ENCODE peak calls at places on chromosomes 2 and 18, in ten cellular contexts. K, B, Y, H, J, O, A, C, I and F are unnamed samples.
A peak's percentile ranks its signal among the peaks of the same experiment; 100 is the strongest.

GRCh38 chr2:223383315-223383714 is 218.8 kb downstream of the SCG2 start:
- DNase-seq in O (no peak), I (no peak), A (peak; percentile 4), J (no peak), Y (no peak), H (peak; percentile 38), K (no peak), B (no peak), C (no peak), F (no peak)

GRCh38 chr18:77178559-77178958 is 46.0 kb upstream of the MBP start:
- DNase-seq in A (no peak), I (no peak), J (no peak), C (peak; percentile 40), B (no peak), O (no peak), K (no peak), Y (peak; percentile 46), H (no peak), F (no peak)

GRCh38 chr2:156077041-156077735 is 255.3 kb downstream of the NR4A2 start:
- DNase-seq in B (no peak), O (no peak), C (peak; percentile 75), H (no peak), Y (no peak), J (no peak), K (no peak), I (peak; percentile 59), A (no peak), F (no peak)

GRCh38 chr2:8541223-8541622 is 140.6 kb upstream of the ID2 start:
- DNase-seq in K (peak; percentile 20), C (no peak), I (no peak), H (no peak), Y (no peak), B (no peak), A (no peak), O (no peak), J (no peak), F (no peak)

GRCh38 chr18:70334728-70335329 is 46.0 kb downstream of the SOCS6 start:
- DNase-seq in B (no peak), O (no peak), I (peak; percentile 76), Y (no peak), J (no peak), H (peak; percentile 12), C (peak; percentile 91), K (no peak), A (no peak), F (no peak)

GRCh38 chr2:149006883-149007543 is 31.5 kb upstream of the LYPD6B start:
- DNase-seq in J (no peak), K (no peak), H (no peak), C (peak; percentile 78), A (no peak), Y (no peak), I (peak; percentile 66), O (no peak), B (no peak), F (no peak)

GRCh38 chr18:76384861-76385680 is 110.0 kb downstream of the ZNF516 start:
- DNase-seq in K (peak; percentile 39), O (no peak), C (no peak), A (no peak), H (no peak), J (no peak), Y (no peak), B (no peak), I (no peak), F (no peak)

GRCh38 chr2:190214434-190215194 is 105.0 kb downstream of the HIBCH start:
- DNase-seq in I (no peak), H (no peak), B (no peak), C (no peak), A (no peak), J (no peak), O (no peak), K (no peak), Y (no peak), F (no peak)

GRCh38 chr2:29066989-29067605 is 7.2 kb downstream of the PCARE start:
- DNase-seq in C (peak; percentile 95), I (peak; percentile 83), A (no peak), O (no peak), J (no peak), H (no peak), Y (no peak), K (peak; percentile 31), B (no peak), F (no peak)

GRCh38 chr18:60064271-60064670 is 164.5 kb downstream of the PMAIP1 start:
- DNase-seq in O (no peak), A (no peak), B (no peak), C (peak; percentile 83), K (no peak), J (no peak), I (peak; percentile 62), H (peak; percentile 53), Y (no peak), F (no peak)

GRCh38 chr2:237961637-237962036 is 5.2 kb upstream of the UBE2F start:
- DNase-seq in B (no peak), I (no peak), Y (no peak), J (no peak), H (no peak), A (no peak), C (no peak), K (no peak), O (no peak), F (no peak)

GRCh38 chr2:224155371-224155770 is 116.3 kb upstream of the SERPINE2 start:
- DNase-seq in A (no peak), O (no peak), B (no peak), H (no peak), K (no peak), C (no peak), Y (no peak), I (no peak), J (no peak), F (no peak)

DNA sequence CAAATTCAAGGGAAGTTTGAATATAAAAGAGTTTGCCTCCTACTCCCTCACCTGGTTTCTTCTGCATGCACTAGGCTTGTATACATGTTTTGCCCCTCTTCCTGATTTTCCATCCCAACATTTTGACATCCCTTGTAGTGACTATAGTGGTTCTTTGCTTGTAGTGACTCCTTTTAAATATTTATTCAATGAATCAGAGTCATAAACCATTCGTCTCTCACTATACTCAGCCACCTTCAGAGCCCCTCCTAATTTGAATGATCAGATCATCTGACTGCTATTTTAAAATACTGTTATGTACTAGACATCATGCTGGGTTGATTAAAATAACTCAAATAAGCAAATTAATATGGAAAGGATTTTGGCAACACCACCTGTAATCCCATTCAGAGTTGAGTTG is 492.1 kb upstream of the PIK3C3 start:
- DNase-seq in A (no peak), J (no peak), I (no peak), O (no peak), Y (no peak), H (no peak), C (peak; percentile 15), B (no peak), K (no peak), F (no peak)
- TF ChIP-seq CTCF in A (no peak), J (no peak), I (no peak), O (no peak), Y (no peak), H (no peak), C (no peak), B (no peak), K (no peak), F (no peak)

GRCh38 chr2:107648781-107649413 is 177.8 kb upstream of the RGPD4 start:
- DNase-seq in B (no peak), A (no peak), C (no peak), J (no peak), H (no peak), K (peak; percentile 63), I (no peak), O (no peak), Y (no peak), F (no peak)
- TF ChIP-seq CTCF in B (no peak), A (no peak), C (peak; percentile 9), J (no peak), H (no peak), K (peak; percentile 60), I (no peak), O (no peak), Y (no peak), F (no peak)

GRCh38 chr2:111134082-111134481 is 13.4 kb downstream of the BCL2L11 start:
- DNase-seq in J (no peak), C (no peak), I (no peak), O (no peak), A (no peak), Y (no peak), B (no peak), K (no peak), H (no peak), F (no peak)
- TF ChIP-seq CTCF in J (no peak), C (no peak), I (peak; percentile 9), O (no peak), A (no peak), Y (no peak), B (peak; percentile 10), K (peak; percentile 57), H (peak; percentile 70), F (peak; percentile 35)

DNA sequence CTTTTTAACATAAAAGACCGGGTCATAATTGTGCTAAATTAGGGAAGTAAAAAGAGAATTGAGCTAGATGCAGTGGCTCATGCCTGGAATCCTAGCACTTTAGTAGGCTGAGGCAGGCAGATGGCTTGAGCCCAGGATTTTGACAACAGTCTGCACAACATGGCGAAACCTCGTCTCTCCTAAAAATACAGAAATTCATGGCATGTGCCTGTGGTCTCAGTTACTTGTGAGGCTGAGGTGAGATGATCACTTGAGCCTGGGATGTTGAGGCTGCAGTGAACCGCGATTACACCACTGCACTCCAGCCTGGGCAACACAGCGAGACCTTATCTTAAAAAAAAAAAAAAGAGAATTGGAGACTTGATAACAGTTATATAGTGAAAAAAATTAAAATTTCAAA is 104.1 kb upstream of the TTC27 start:
- DNase-seq in Y (no peak), J (no peak), H (no peak), C (no peak), A (no peak), O (no peak), B (no peak), K (no peak), I (no peak), F (no peak)
- TF ChIP-seq CTCF in Y (no peak), J (no peak), H (no peak), C (no peak), A (no peak), O (no peak), B (no peak), K (no peak), I (no peak), F (no peak)

GRCh38 chr2:187500585-187501359 is 52.7 kb upstream of the CALCRL start:
- DNase-seq in O (no peak), C (peak; percentile 28), K (peak; percentile 73), Y (no peak), B (no peak), I (no peak), H (peak; percentile 55), J (no peak), A (no peak), F (no peak)
- TF ChIP-seq CTCF in O (no peak), C (no peak), K (peak; percentile 76), Y (no peak), B (peak; percentile 34), I (peak; percentile 24), H (peak; percentile 72), J (no peak), A (peak; percentile 29), F (peak; percentile 48)

DNA sequence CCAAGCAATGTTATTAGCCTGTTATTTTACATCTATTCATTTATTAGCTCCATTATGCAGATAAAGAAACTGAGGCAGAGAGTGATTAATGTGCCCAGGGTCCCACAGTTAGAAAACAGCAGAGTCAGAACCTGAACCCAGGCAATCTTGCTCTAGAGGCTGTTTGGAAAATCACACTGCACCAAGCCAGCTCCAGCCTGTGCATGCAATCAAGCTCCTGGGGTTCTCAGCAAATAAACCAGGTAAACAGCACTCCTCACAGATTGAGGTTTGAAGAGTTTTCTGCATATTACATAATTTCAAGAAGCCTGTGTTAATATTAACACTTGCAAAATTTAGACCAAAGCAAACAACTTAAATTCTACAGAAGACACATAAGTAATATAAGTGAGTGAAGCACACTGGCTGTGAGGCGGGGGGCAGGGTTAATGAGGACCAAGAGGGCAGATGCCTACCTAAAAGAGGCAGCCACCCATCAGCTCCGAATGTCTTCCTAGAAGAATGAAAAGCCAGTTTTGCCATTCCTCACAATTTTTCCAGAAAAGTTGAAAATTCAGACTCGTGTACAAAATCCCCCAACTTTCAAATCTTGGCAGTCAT is 35.4 kb downstream of the CACNB4 start:
- DNase-seq in Y (no peak), J (peak; percentile 44), B (no peak), C (no peak), A (no peak), K (no peak), I (no peak), H (no peak), O (no peak), F (no peak)
- TF ChIP-seq CTCF in Y (no peak), J (no peak), B (no peak), C (no peak), A (no peak), K (peak; percentile 17), I (no peak), H (no peak), O (no peak), F (no peak)